ENCODE peak calls at places on chromosomes 11 and 22, in ten cellular contexts. T is AG04450; C is CD4-positive, alpha-beta T cell; O is neural progenitor cell; F is CD8-positive, alpha-beta memory T cell; Z is heart left ventricle; V is GM12878; D is CD4-positive, CD25-positive, alpha-beta regulatory T cell; I is spleen; E is left ventricle myocardium inferior. L is an unnamed sample. For H3K9me3, the result is how much of the 10 kb centered on the place peaks cover.

GRCh38 chr11:44766112-44766971 is 39.6 kb downstream of the TSPAN18 start:
- DNase-seq in I (no peak), O (no peak), Z (peak), V (no peak), E (peak), F (no peak), D (no peak), C (no peak), T (peak), L (no peak)

GRCh38 chr11:57349491-57350274 is 11.5 kb downstream of the P2RX3 start:
- DNase-seq in F (peak), E (peak), D (peak), T (no peak), C (peak), I (peak), O (peak), Z (peak), V (no peak), L (peak)

GRCh38 chr11:125305346-125305745 is 140.8 kb downstream of the PKNOX2 start:
- DNase-seq in V (no peak), I (no peak), E (no peak), C (no peak), F (no peak), O (no peak), Z (no peak), T (no peak), D (no peak), L (no peak)

GRCh38 chr11:64118871-64119495 is 46.9 kb downstream of the MACROD1 start:
- DNase-seq in V (no peak), O (no peak), E (no peak), F (no peak), C (no peak), I (no peak), Z (no peak), T (no peak), D (no peak), L (no peak)

GRCh38 chr22:19821523-19822300 is 33.0 kb downstream of the GNB1L start:
- DNase-seq in Z (no peak), E (no peak), I (no peak), V (no peak), O (no peak), T (no peak), F (no peak), D (no peak), C (no peak), L (peak)

GRCh38 chr11:61883327-61883726 is 8.0 kb downstream of the FADS3 start:
- DNase-seq in D (no peak), C (no peak), O (no peak), E (no peak), Z (no peak), V (no peak), F (no peak), T (no peak), I (no peak), L (no peak)

GRCh38 chr11:34997872-34998548 is 81.6 kb downstream of the PDHX start:
- DNase-seq in D (peak), C (no peak), Z (no peak), E (no peak), T (no peak), O (no peak), I (no peak), V (no peak), F (no peak), L (no peak)

GRCh38 chr22:23414727-23415489 is 165.2 kb downstream of the IGLL1 start:
- DNase-seq in V (no peak), O (no peak), I (peak), Z (no peak), D (no peak), E (no peak), C (no peak), F (no peak), T (no peak), L (no peak)

GRCh38 chr11:112780351-112781043 is 180.7 kb upstream of the NCAM1 start:
- DNase-seq in C (no peak), V (no peak), F (no peak), O (no peak), Z (peak), T (no peak), E (peak), I (no peak), D (no peak), L (no peak)

GRCh38 chr11:66467034-66467659 is 442 bp downstream of the PELI3 start:
- DNase-seq in V (no peak), E (no peak), Z (no peak), F (no peak), D (peak), O (peak), T (no peak), I (no peak), C (peak), L (peak)

GRCh38 chr11:42311504-42311903 is 852.1 kb upstream of the LRRC4C start:
- DNase-seq in D (no peak), T (no peak), C (no peak), F (no peak), I (no peak), E (no peak), V (no peak), O (no peak), Z (peak), L (no peak)

GRCh38 chr11:35242412-35242811 is 103.4 kb downstream of the CD44 start:
- DNase-seq in Z (no peak), C (no peak), O (no peak), E (no peak), T (no peak), V (no peak), F (no peak), I (no peak), D (no peak), L (no peak)

GRCh38 chr22:22450343-22450839 is 58.2 kb downstream of the ZNF280B start:
- DNase-seq in V (peak), C (no peak), D (no peak), F (no peak), E (no peak), Z (peak), O (no peak), T (no peak), I (peak), L (no peak)

GRCh38 chr11:74678041-74678440 is 53.2 kb downstream of the CHRDL2 start:
- DNase-seq in Z (no peak), T (no peak), E (no peak), F (no peak), V (no peak), I (peak), O (no peak), D (no peak), C (no peak), L (no peak)

GRCh38 chr22:21762712-21763581 is 27.4 kb upstream of the YPEL1 start:
- DNase-seq in V (no peak), I (no peak), O (no peak), D (peak), T (no peak), F (peak), C (no peak), E (no peak), Z (no peak), L (no peak)

GRCh38 chr11:16111690-16112089 is 244.7 kb downstream of the SOX6 start:
- DNase-seq in D (no peak), V (no peak), T (no peak), C (no peak), E (no peak), F (no peak), I (no peak), O (peak), Z (peak), L (no peak)

GRCh38 chr11:84524422-84525051 is 1102.6 kb downstream of the DLG2 start:
- DNase-seq in I (no peak), T (no peak), V (no peak), F (no peak), Z (no peak), O (peak), E (no peak), D (no peak), C (no peak), L (no peak)

GRCh38 chr11:118705111-118705741 is 25.8 kb upstream of the TREH start:
- DNase-seq in D (peak), V (no peak), O (peak), T (no peak), C (peak), F (peak), E (no peak), I (no peak), Z (no peak), L (no peak)

GRCh38 chr11:67482275-67482735 is 521 bp upstream of the AIP start:
- DNase-seq in V (no peak), C (no peak), O (no peak), Z (no peak), T (no peak), E (no peak), D (no peak), F (no peak), I (no peak), L (no peak)

GRCh38 chr11:30992513-30992849 is 377.1 kb downstream of the DCDC1 start:
- DNase-seq in Z (no peak), E (no peak), I (no peak), V (no peak), C (no peak), F (no peak), T (no peak), O (no peak), D (peak), L (no peak)

GRCh38 chr11:606245-606644 is 9.5 kb downstream of the IRF7 start:
- DNase-seq in V (no peak), I (no peak), D (no peak), E (peak), T (no peak), F (no peak), C (no peak), O (no peak), Z (peak), L (no peak)

GRCh38 chr11:19680824-19681368 is 31.7 kb upstream of the NAV2 start:
- DNase-seq in T (no peak), C (no peak), Z (no peak), V (no peak), E (no peak), O (no peak), D (no peak), I (no peak), F (no peak), L (no peak)

GRCh38 chr11:128689586-128689945 is 4.3 kb upstream of the FLI1 start:
- DNase-seq in T (no peak), E (no peak), Z (no peak), D (no peak), I (peak), C (no peak), V (no peak), F (no peak), O (peak), L (no peak)

GRCh38 chr11:75558939-75559843 is 2.9 kb upstream of the SERPINH1 start:
- DNase-seq in I (no peak), T (no peak), C (no peak), V (no peak), Z (peak), F (no peak), D (no peak), O (no peak), E (no peak), L (no peak)

GRCh38 chr11:47524200-47524874 is 28.6 kb downstream of the CELF1 start:
- DNase-seq in F (no peak), E (peak), O (no peak), D (peak), T (no peak), I (no peak), Z (peak), V (no peak), C (no peak), L (no peak)

GRCh38 chr11:100584201-100584600 is 102.9 kb upstream of the ARHGAP42 start:
- DNase-seq in C (no peak), Z (no peak), E (no peak), V (no peak), O (no peak), T (no peak), F (no peak), D (no peak), I (no peak), L (no peak)

GRCh38 chr11:132632641-132633124 is 899.6 kb downstream of the OPCML start:
- DNase-seq in F (no peak), C (no peak), E (no peak), V (no peak), T (peak), Z (no peak), I (no peak), O (no peak), D (no peak), L (no peak)

GRCh38 chr11:47765086-47765485 is 2.1 kb downstream of the FNBP4 start:
- DNase-seq in T (no peak), D (peak), V (no peak), O (no peak), I (no peak), C (no peak), F (no peak), E (no peak), Z (no peak), L (no peak)

GRCh38 chr11:65859812-65860277 is 388 bp upstream of the MUS81 start:
- DNase-seq in Z (peak), C (peak), I (peak), O (peak), T (no peak), V (no peak), D (no peak), F (no peak), E (peak), L (no peak)

GRCh38 chr11:23314162-23314561 is 453.9 kb upstream of the CCDC179 start:
- DNase-seq in C (no peak), I (no peak), O (no peak), D (no peak), Z (no peak), F (no peak), E (no peak), V (no peak), T (no peak), L (no peak)

GRCh38 chr11:3356858-3357257 is 22.1 kb downstream of the ZNF195 start:
- DNase-seq in V (no peak), T (no peak), D (no peak), E (no peak), F (no peak), O (no peak), C (no peak), I (no peak), Z (no peak), L (no peak)
- H3K9me3 ChIP-seq in V (under half), T (half or more), D (half or more), E (half or more), F (half or more), O (under half), C (half or more), I (half or more), Z (half or more), L (under half)

DNA sequence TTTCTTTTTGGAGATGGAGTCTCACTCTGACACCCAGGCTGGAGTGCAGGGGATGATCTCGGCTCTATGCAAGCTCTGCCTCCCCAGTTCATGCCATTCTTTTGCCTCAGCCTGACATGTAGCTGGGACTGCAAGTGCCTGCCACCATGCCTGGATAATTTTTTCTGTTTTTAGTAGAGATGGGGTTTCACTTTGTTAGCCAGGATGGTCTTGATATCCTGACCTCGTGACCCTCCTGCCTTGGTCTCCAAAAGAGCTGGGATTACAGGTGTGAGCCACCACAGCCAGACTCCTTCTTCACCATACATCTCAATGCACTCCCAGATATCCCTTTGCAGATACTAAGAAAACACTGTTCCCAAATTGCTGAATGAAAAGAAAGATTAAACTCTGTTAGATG is 224.3 kb downstream of the OR4A5 start:
- DNase-seq in Z (no peak), T (no peak), E (no peak), D (no peak), F (no peak), O (no peak), V (no peak), I (no peak), C (no peak), L (no peak)
- H3K9me3 ChIP-seq in Z (half or more), T (under half), E (half or more), D (under half), F (under half), O (half or more), V (under half), I (half or more), C (half or more), L (under half)

GRCh38 chr22:48591286-48592065 is 1236.2 kb downstream of the BRD1 start:
- DNase-seq in I (no peak), Z (peak), O (no peak), D (no peak), T (no peak), V (no peak), E (no peak), C (no peak), F (no peak), L (no peak)

GRCh38 chr22:48592931-48593330 is 1234.7 kb downstream of the BRD1 start:
- DNase-seq in F (no peak), T (no peak), Z (peak), C (no peak), V (no peak), O (no peak), D (no peak), I (no peak), E (no peak), L (no peak)

GRCh38 chr22:48593551-48593950 is 1234.1 kb downstream of the BRD1 start:
- DNase-seq in Z (peak), I (no peak), F (no peak), E (no peak), D (no peak), C (no peak), T (no peak), V (no peak), O (no peak), L (no peak)

GRCh38 chr22:48592488-48592887 is 1235.2 kb downstream of the BRD1 start:
- DNase-seq in E (no peak), T (no peak), V (no peak), I (no peak), F (no peak), O (no peak), D (no peak), C (no peak), Z (peak), L (no peak)

GRCh38 chr22:48592066-48592345 is 1235.7 kb downstream of the BRD1 start:
- DNase-seq in D (no peak), T (no peak), V (no peak), F (no peak), C (no peak), Z (peak), E (no peak), O (no peak), I (no peak), L (no peak)
- H3K9me3 ChIP-seq in D (under half), T (half or more), V (under half), F (under half), C (under half), Z (under half), E (under half), O (under half), I (under half), L (under half)

DNA sequence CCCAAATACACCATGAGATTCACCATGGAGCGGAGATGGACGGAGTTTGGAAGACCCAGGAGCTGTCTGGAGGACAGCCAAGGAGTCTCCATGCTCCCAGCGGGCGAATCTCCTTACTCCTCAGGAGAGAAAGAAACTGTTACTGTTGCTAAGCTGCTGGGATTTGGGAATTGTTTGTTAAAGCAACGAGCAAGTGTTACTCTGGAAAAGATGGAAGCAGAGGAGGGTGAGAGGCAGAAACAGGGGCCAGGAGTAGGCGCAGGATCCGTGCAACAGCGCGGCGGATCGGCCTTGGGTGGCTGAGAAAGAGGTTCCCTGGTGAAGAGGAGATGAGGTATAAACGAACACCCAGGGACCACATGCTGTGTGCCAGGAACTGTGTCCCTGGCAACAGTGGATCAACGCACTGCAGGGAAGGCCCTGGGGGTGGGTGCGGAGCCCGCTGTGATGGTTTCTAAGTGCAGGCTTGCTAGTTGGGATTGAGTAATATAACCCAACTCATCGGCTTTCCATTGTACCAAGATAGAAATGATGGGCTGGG is 1436.4 kb downstream of the BRD1 start:
- DNase-seq in F (no peak), Z (no peak), E (no peak), C (no peak), O (no peak), T (no peak), V (no peak), I (no peak), D (no peak), L (no peak)
- H3K9me3 ChIP-seq in F (under half), Z (under half), E (under half), C (under half), O (under half), T (half or more), V (under half), I (under half), D (under half), L (under half)

GRCh38 chr22:48779211-48779643 is 1048.4 kb downstream of the BRD1 start:
- DNase-seq in T (no peak), E (no peak), F (no peak), V (no peak), D (no peak), I (no peak), Z (no peak), O (no peak), C (no peak), L (no peak)
- H3K9me3 ChIP-seq in T (half or more), E (under half), F (under half), V (under half), D (under half), I (under half), Z (under half), O (under half), C (under half), L (under half)

GRCh38 chr22:47865626-47866025 is 1103.2 kb downstream of the TBC1D22A start:
- DNase-seq in E (no peak), C (no peak), D (no peak), F (no peak), O (no peak), Z (no peak), I (no peak), V (no peak), T (no peak), L (no peak)
- H3K9me3 ChIP-seq in E (under half), C (under half), D (under half), F (under half), O (under half), Z (under half), I (under half), V (under half), T (under half), L (under half)

GRCh38 chr11:103545551-103545950 is 436.3 kb downstream of the DYNC2H1 start:
- DNase-seq in I (no peak), Z (no peak), E (no peak), F (no peak), D (no peak), O (no peak), V (no peak), T (no peak), C (no peak), L (no peak)

GRCh38 chr11:103547691-103548090 is 438.5 kb downstream of the DYNC2H1 start:
- DNase-seq in E (no peak), V (no peak), Z (no peak), I (no peak), C (no peak), D (no peak), O (no peak), F (no peak), T (no peak), L (no peak)

GRCh38 chr11:103548838-103549237 is 439.6 kb downstream of the DYNC2H1 start:
- DNase-seq in C (no peak), T (no peak), E (no peak), O (no peak), D (no peak), V (no peak), F (no peak), Z (no peak), I (no peak), L (no peak)

GRCh38 chr11:103546236-103546635 is 437.0 kb downstream of the DYNC2H1 start:
- DNase-seq in T (no peak), D (no peak), E (no peak), I (no peak), Z (no peak), V (no peak), F (no peak), C (no peak), O (no peak), L (no peak)

GRCh38 chr11:103547009-103547408 is 437.8 kb downstream of the DYNC2H1 start:
- DNase-seq in E (no peak), O (no peak), T (no peak), I (no peak), Z (no peak), C (no peak), V (no peak), F (no peak), D (no peak), L (no peak)
- H3K9me3 ChIP-seq in E (under half), O (under half), T (under half), I (under half), Z (under half), C (under half), V (under half), F (under half), D (under half), L (under half)

DNA sequence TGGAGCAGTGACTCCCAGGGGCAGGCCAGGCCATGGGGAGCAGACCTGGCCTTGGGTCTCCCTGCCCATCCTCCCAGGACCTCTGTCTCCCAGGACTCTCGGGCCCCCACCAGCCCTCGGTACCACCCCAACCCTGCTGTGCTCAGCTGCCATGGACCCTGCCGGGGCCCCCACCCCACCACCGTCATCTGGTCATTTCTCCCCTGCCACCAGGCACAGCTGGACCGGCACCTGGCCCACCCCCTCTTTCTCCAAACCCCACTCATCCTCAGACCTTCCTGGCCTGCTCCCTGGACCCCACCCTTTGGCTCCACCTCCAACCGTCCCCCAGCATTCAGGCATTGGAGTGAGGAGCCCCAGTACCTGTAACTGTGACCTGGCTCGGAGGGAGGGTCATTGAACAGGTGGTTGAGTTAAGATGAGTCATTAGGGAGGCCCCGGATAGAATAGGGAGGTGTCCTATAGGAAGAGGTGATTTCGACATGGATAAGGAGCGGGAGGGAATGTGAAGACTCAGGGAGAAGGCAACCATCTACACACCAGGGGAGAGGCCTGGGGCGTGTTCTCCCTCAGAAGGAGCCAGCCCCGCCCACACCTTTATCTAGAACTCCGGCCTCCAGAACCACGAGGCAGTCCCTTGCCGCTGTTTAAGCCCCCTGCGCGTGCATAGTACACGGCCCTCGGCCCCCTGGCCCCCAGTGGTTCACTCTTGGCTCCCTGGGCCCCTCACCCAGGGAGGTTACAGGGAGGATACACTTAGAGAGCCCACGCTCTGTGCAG is 1395.9 kb downstream of the BRD1 start:
- DNase-seq in D (no peak), I (peak), Z (no peak), E (no peak), C (no peak), T (no peak), V (no peak), F (no peak), O (no peak), L (no peak)
- H3K9me3 ChIP-seq in D (under half), I (under half), Z (under half), E (under half), C (under half), T (half or more), V (under half), F (under half), O (under half), L (under half)

L was measured in T-helper 17 cell.